ENCODE peak calls at places on chromosomes 13 and 19, in four cellular contexts. One of them, this sample, is unnamed.

GRCh38 chr19:38362076-38362945 is 12.1 kb upstream of the PSMD8 start:
- DNase-seq in brain microvascular endothelial cell: peak
- DNase-seq in sigmoid colon: peak
- DNase-seq in uterus: peak
- DNase-seq in this sample: peak

GRCh38 chr13:113860579-113861432 is 3.1 kb downstream of the GAS6 start:
- DNase-seq in uterus: peak
- DNase-seq in brain microvascular endothelial cell: no peak
- DNase-seq in sigmoid colon: no peak
- DNase-seq in this sample: peak

GRCh38 chr13:43686557-43686956 is 100.2 kb downstream of the ENOX1 start:
- DNase-seq in brain microvascular endothelial cell: peak
- DNase-seq in uterus: peak
- DNase-seq in sigmoid colon: peak
- DNase-seq in this sample: no peak

GRCh38 chr19:31520633-31521032 is 171.4 kb upstream of the TSHZ3 start:
- DNase-seq in brain microvascular endothelial cell: no peak
- DNase-seq in sigmoid colon: no peak
- DNase-seq in uterus: no peak
- DNase-seq in this sample: no peak

GRCh38 chr13:90105881-90106496 is 1241.5 kb upstream of the MIR17HG start:
- DNase-seq in sigmoid colon: no peak
- DNase-seq in brain microvascular endothelial cell: peak
- DNase-seq in uterus: no peak
- DNase-seq in this sample: no peak

GRCh38 chr13:31904941-31905824 is 126.4 kb upstream of the FRY start:
- DNase-seq in sigmoid colon: no peak
- DNase-seq in uterus: no peak
- DNase-seq in brain microvascular endothelial cell: no peak
- DNase-seq in this sample: no peak

GRCh38 chr13:95039415-95039814 is 261.8 kb downstream of the ABCC4 start:
- DNase-seq in sigmoid colon: no peak
- DNase-seq in brain microvascular endothelial cell: peak
- DNase-seq in uterus: no peak
- DNase-seq in this sample: no peak

GRCh38 chr19:42553292-42554045 is 25.2 kb upstream of the CEACAM1 start:
- DNase-seq in sigmoid colon: no peak
- DNase-seq in brain microvascular endothelial cell: peak
- DNase-seq in uterus: no peak
- DNase-seq in this sample: peak

GRCh38 chr13:37680137-37680536 is 81.6 kb upstream of the POSTN start:
- DNase-seq in brain microvascular endothelial cell: no peak
- DNase-seq in uterus: no peak
- DNase-seq in sigmoid colon: no peak
- DNase-seq in this sample: no peak

GRCh38 chr13:40617801-40618356 is 48.6 kb downstream of the FOXO1 start:
- DNase-seq in uterus: no peak
- DNase-seq in brain microvascular endothelial cell: no peak
- DNase-seq in sigmoid colon: no peak
- DNase-seq in this sample: no peak

GRCh38 chr13:76758257-76758656 is 127.9 kb downstream of the KCTD12 start:
- DNase-seq in sigmoid colon: no peak
- DNase-seq in uterus: no peak
- DNase-seq in brain microvascular endothelial cell: peak
- DNase-seq in this sample: no peak

GRCh38 chr19:1383014-1383310 is 745 bp upstream of the NDUFS7 start:
- DNase-seq in brain microvascular endothelial cell: no peak
- DNase-seq in uterus: no peak
- DNase-seq in sigmoid colon: no peak
- DNase-seq in this sample: no peak

GRCh38 chr19:18112989-18113478 is 15.5 kb downstream of the MAST3 start:
- DNase-seq in brain microvascular endothelial cell: peak
- DNase-seq in uterus: peak
- DNase-seq in sigmoid colon: peak
- DNase-seq in this sample: peak

GRCh38 chr19:53982611-53983010 is 8.8 kb upstream of the CACNG6 start:
- DNase-seq in brain microvascular endothelial cell: no peak
- DNase-seq in sigmoid colon: no peak
- DNase-seq in uterus: peak
- DNase-seq in this sample: no peak

GRCh38 chr19:40609561-40610395 is 8.6 kb downstream of the LTBP4 start:
- DNase-seq in uterus: peak
- DNase-seq in brain microvascular endothelial cell: peak
- DNase-seq in sigmoid colon: peak
- DNase-seq in this sample: no peak

GRCh38 chr19:17778621-17779280 is 16.2 kb upstream of the B3GNT3 start:
- DNase-seq in brain microvascular endothelial cell: no peak
- DNase-seq in uterus: no peak
- DNase-seq in sigmoid colon: no peak
- DNase-seq in this sample: no peak

GRCh38 chr13:113162783-113163685 is 4.6 kb downstream of the PROZ start:
- DNase-seq in sigmoid colon: no peak
- DNase-seq in uterus: no peak
- DNase-seq in brain microvascular endothelial cell: no peak
- DNase-seq in this sample: no peak

GRCh38 chr13:53098455-53098854 is 69.8 kb downstream of the OLFM4 start:
- DNase-seq in brain microvascular endothelial cell: no peak
- DNase-seq in sigmoid colon: no peak
- DNase-seq in uterus: no peak
- DNase-seq in this sample: no peak

GRCh38 chr13:102261809-102262208 is 140.0 kb downstream of the FGF14 start:
- DNase-seq in brain microvascular endothelial cell: no peak
- DNase-seq in sigmoid colon: no peak
- DNase-seq in uterus: no peak
- DNase-seq in this sample: no peak

GRCh38 chr13:106376411-106377112 is 158.9 kb downstream of the EFNB2 start:
- DNase-seq in brain microvascular endothelial cell: peak
- DNase-seq in sigmoid colon: peak
- DNase-seq in uterus: peak
- DNase-seq in this sample: no peak

GRCh38 chr19:53910170-53910518 is 1.1 kb downstream of the CACNG7 start:
- DNase-seq in sigmoid colon: no peak
- DNase-seq in brain microvascular endothelial cell: no peak
- DNase-seq in uterus: no peak
- DNase-seq in this sample: no peak

GRCh38 chr19:1424182-1424955 is 13.8 kb upstream of the RPS15 start:
- DNase-seq in uterus: no peak
- DNase-seq in brain microvascular endothelial cell: no peak
- DNase-seq in sigmoid colon: no peak
- DNase-seq in this sample: no peak

GRCh38 chr19:19372656-19373416 is 32.6 kb upstream of the GATAD2A start:
- DNase-seq in uterus: no peak
- DNase-seq in sigmoid colon: peak
- DNase-seq in brain microvascular endothelial cell: peak
- DNase-seq in this sample: no peak

GRCh38 chr13:79869326-79869725 is 388.4 kb downstream of the NDFIP2 start:
- DNase-seq in sigmoid colon: no peak
- DNase-seq in brain microvascular endothelial cell: peak
- DNase-seq in uterus: no peak
- DNase-seq in this sample: no peak

GRCh38 chr13:34722931-34723330 is 219.1 kb upstream of the NBEA start:
- DNase-seq in brain microvascular endothelial cell: no peak
- DNase-seq in uterus: no peak
- DNase-seq in sigmoid colon: no peak
- DNase-seq in this sample: no peak

GRCh38 chr19:41376241-41376997 is at the start of gene TMEM91:
- DNase-seq in sigmoid colon: peak
- DNase-seq in uterus: peak
- DNase-seq in brain microvascular endothelial cell: peak
- DNase-seq in this sample: no peak

GRCh38 chr13:108154421-108154858 is 60.9 kb downstream of the LIG4 start:
- DNase-seq in brain microvascular endothelial cell: no peak
- DNase-seq in sigmoid colon: no peak
- DNase-seq in uterus: no peak
- DNase-seq in this sample: no peak

GRCh38 chr19:48955308-48955958 is 758 bp downstream of the BAX start:
- DNase-seq in sigmoid colon: no peak
- DNase-seq in brain microvascular endothelial cell: no peak
- DNase-seq in uterus: no peak
- DNase-seq in this sample: no peak

GRCh38 chr19:48954011-48954594 is 572 bp upstream of the BAX start:
- DNase-seq in sigmoid colon: no peak
- DNase-seq in uterus: no peak
- DNase-seq in brain microvascular endothelial cell: no peak
- DNase-seq in this sample: no peak

GRCh38 chr19:48958006-48958405 is 3.3 kb downstream of the BAX start:
- DNase-seq in sigmoid colon: no peak
- DNase-seq in uterus: no peak
- DNase-seq in brain microvascular endothelial cell: no peak
- DNase-seq in this sample: no peak

GRCh38 chr19:48950830-48951519 is 3.7 kb upstream of the BAX start:
- DNase-seq in brain microvascular endothelial cell: no peak
- DNase-seq in sigmoid colon: no peak
- DNase-seq in uterus: no peak
- DNase-seq in this sample: no peak

GRCh38 chr19:48954595-48955307 is at the start of gene BAX:
- DNase-seq in sigmoid colon: peak
- DNase-seq in uterus: peak
- DNase-seq in brain microvascular endothelial cell: peak
- DNase-seq in this sample: peak
- TF ChIP-seq CTCF in sigmoid colon: no peak
- TF ChIP-seq CTCF in uterus: no peak
- TF ChIP-seq CTCF in brain microvascular endothelial cell: peak
- TF ChIP-seq CTCF in this sample: peak

DNA sequence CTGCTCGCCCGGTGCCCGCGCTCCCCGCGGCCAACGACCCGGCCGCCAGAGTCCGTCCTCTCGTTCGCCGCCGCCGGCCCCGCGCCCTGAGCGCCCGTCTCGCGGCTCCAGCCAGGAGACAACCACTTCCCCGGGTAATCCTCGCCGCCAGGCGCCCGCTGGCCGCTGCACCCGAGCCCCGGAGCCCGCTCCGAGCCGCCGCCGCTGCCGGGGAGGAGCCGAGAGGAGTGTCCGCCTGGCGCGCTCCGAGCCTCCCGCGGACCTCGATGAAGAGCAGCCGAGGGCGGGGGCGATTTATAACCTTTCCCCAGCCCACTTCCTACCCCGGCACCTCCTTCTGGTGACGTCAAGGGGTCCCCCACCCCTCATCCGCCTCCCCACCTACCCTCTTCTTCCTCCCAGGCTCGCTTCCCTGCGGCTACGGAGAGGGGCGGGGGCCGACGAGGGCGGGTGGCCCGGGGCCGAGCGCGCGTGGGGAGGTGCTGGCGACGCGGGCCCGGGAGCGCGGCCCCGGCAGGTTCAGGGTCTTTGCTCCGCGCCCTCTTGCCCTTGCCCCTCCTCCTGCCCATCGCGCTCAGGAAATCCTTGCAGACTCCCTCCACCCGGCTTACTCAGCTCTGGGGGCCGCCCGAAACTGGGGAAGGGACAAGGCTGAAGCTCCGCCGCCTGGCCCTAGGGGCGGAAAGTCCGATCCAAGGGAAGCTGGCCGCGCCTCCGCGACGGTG is at the start of gene FLT1:
- DNase-seq in sigmoid colon: no peak
- DNase-seq in brain microvascular endothelial cell: no peak
- DNase-seq in uterus: peak
- DNase-seq in this sample: peak
- TF ChIP-seq CTCF in sigmoid colon: no peak
- TF ChIP-seq CTCF in brain microvascular endothelial cell: no peak
- TF ChIP-seq CTCF in uterus: no peak
- TF ChIP-seq CTCF in this sample: no peak

DNA sequence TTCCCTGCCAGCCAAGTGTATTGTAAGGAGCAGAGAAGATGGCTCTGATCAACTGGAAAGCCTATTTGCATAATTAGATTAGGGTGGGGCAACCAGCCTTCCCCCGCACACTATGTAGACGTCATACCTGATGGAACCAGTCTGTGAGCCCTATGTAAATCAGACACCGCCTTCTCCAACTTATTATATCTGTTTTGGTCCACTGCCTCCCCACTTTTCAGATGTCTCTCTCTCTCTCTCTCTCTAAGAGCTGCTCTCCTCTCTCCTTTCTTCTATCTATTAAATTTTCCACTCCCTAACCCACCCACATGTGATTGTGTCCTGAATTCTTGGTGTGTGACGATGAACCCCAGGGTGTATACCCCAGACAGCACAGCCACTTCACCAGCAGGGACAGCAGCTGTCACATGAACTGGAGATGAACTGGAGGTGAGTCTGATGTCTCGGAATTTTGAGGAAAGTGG is 514.4 kb downstream of the IRS2 start:
- DNase-seq in sigmoid colon: no peak
- DNase-seq in brain microvascular endothelial cell: peak
- DNase-seq in uterus: no peak
- DNase-seq in this sample: no peak
- TF ChIP-seq CTCF in sigmoid colon: no peak
- TF ChIP-seq CTCF in brain microvascular endothelial cell: peak
- TF ChIP-seq CTCF in uterus: no peak
- TF ChIP-seq CTCF in this sample: no peak

GRCh38 chr19:10183926-10184325 is 10.8 kb downstream of the DNMT1 start:
- DNase-seq in sigmoid colon: no peak
- DNase-seq in uterus: no peak
- DNase-seq in brain microvascular endothelial cell: no peak
- DNase-seq in this sample: no peak
- TF ChIP-seq CTCF in sigmoid colon: no peak
- TF ChIP-seq CTCF in uterus: no peak
- TF ChIP-seq CTCF in brain microvascular endothelial cell: no peak
- TF ChIP-seq CTCF in this sample: no peak

DNA sequence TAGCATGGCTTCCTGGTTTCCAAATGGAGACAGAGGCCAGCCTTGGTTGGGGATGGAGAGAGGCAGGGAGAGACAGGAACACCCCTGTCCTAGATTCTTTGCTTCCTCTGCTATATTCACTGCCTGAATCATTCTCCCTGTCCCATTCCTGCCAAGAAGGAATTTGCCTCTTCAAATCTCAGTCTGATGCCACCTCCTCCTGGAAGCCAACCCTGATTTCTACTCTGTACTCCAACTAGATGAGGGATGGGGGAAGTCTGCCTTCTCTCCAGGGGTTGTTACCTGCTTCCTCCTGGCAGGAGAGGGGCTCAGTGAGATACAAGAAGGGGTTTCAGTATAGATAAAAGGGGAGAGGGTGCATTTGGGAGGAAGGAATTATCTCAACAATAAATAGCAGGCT is 1.3 kb upstream of the ACTL9 start:
- DNase-seq in brain microvascular endothelial cell: no peak
- DNase-seq in uterus: no peak
- DNase-seq in sigmoid colon: no peak
- DNase-seq in this sample: peak
- TF ChIP-seq CTCF in brain microvascular endothelial cell: no peak
- TF ChIP-seq CTCF in uterus: no peak
- TF ChIP-seq CTCF in sigmoid colon: no peak
- TF ChIP-seq CTCF in this sample: no peak

GRCh38 chr19:36331353-36332228 is 47.4 kb downstream of the ZFP14 start:
- DNase-seq in sigmoid colon: peak
- DNase-seq in uterus: peak
- DNase-seq in brain microvascular endothelial cell: peak
- DNase-seq in this sample: peak
- TF ChIP-seq CTCF in sigmoid colon: no peak
- TF ChIP-seq CTCF in uterus: no peak
- TF ChIP-seq CTCF in brain microvascular endothelial cell: peak
- TF ChIP-seq CTCF in this sample: peak